ENCODE peak calls at places on chromosome 5, in four cellular contexts. One of them, this sample, is unnamed.
A peak's percentile ranks its signal among the peaks of the same experiment; 100 is the strongest.

GRCh38 chr5:160506006-160507004 is 84.7 kb downstream of the PTTG1 start:
- DNase-seq in K562: no peak
- DNase-seq in GM12878: no peak
- DNase-seq in HepG2: no peak
- DNase-seq in this sample: peak; percentile 23

GRCh38 chr5:135193213-135194125 is 159.4 kb upstream of the PITX1 start:
- DNase-seq in GM12878: no peak
- DNase-seq in K562: peak; percentile 27
- DNase-seq in HepG2: no peak
- DNase-seq in this sample: no peak

GRCh38 chr5:87872986-87873385 is 395.7 kb downstream of the TMEM161B start:
- DNase-seq in K562: no peak
- DNase-seq in HepG2: no peak
- DNase-seq in GM12878: no peak
- DNase-seq in this sample: no peak

GRCh38 chr5:102583663-102584062 is 84.9 kb upstream of the SLCO6A1 start:
- DNase-seq in K562: peak; percentile 9
- DNase-seq in HepG2: no peak
- DNase-seq in GM12878: no peak
- DNase-seq in this sample: peak; percentile 8

GRCh38 chr5:1926071-1926440 is 43.3 kb upstream of the IRX4 start:
- DNase-seq in HepG2: no peak
- DNase-seq in K562: no peak
- DNase-seq in GM12878: no peak
- DNase-seq in this sample: no peak

GRCh38 chr5:141343242-141343952 is at the start of gene PCDHGA3:
- DNase-seq in GM12878: no peak
- DNase-seq in HepG2: no peak
- DNase-seq in K562: peak; percentile 48
- DNase-seq in this sample: no peak

GRCh38 chr5:127400524-127400923 is 109.9 kb downstream of the MEGF10 start:
- DNase-seq in K562: no peak
- DNase-seq in HepG2: no peak
- DNase-seq in GM12878: no peak
- DNase-seq in this sample: no peak

GRCh38 chr5:156934450-156935211 is 28.4 kb downstream of the TIMD4 start:
- DNase-seq in HepG2: peak; percentile 9
- DNase-seq in GM12878: no peak
- DNase-seq in K562: peak; percentile 10
- DNase-seq in this sample: peak; percentile 36

GRCh38 chr5:95390812-95391492 is at the start of gene FAM81B:
- DNase-seq in GM12878: no peak
- DNase-seq in HepG2: no peak
- DNase-seq in K562: no peak
- DNase-seq in this sample: no peak

GRCh38 chr5:34656001-34656699 is at the start of gene RAI14:
- DNase-seq in HepG2: peak; percentile 41
- DNase-seq in K562: peak; percentile 98
- DNase-seq in GM12878: no peak
- DNase-seq in this sample: peak; percentile 85

GRCh38 chr5:137146402-137146889 is 352.7 kb downstream of the SPOCK1 start:
- DNase-seq in HepG2: no peak
- DNase-seq in K562: no peak
- DNase-seq in GM12878: no peak
- DNase-seq in this sample: no peak

GRCh38 chr5:149170292-149170691 is 29.0 kb downstream of the ABLIM3 start:
- DNase-seq in GM12878: no peak
- DNase-seq in HepG2: no peak
- DNase-seq in K562: no peak
- DNase-seq in this sample: no peak

GRCh38 chr5:137619191-137619870 is 116.6 kb downstream of the KLHL3 start:
- DNase-seq in GM12878: no peak
- DNase-seq in K562: no peak
- DNase-seq in HepG2: no peak
- DNase-seq in this sample: peak; percentile 86

GRCh38 chr5:59126665-59127354 is 543.9 kb downstream of the RAB3C start:
- DNase-seq in HepG2: no peak
- DNase-seq in GM12878: no peak
- DNase-seq in K562: no peak
- DNase-seq in this sample: no peak

GRCh38 chr5:53892236-53892635 is 331.8 kb downstream of the NDUFS4 start:
- DNase-seq in K562: no peak
- DNase-seq in GM12878: no peak
- DNase-seq in HepG2: no peak
- DNase-seq in this sample: no peak

GRCh38 chr5:123455640-123456039 is 32.4 kb upstream of the CEP120 start:
- DNase-seq in HepG2: no peak
- DNase-seq in K562: no peak
- DNase-seq in GM12878: no peak
- DNase-seq in this sample: no peak

GRCh38 chr5:141506381-141507155 is 17.7 kb downstream of the PCDHGC5 start:
- DNase-seq in GM12878: no peak
- DNase-seq in K562: no peak
- DNase-seq in HepG2: no peak
- DNase-seq in this sample: no peak

GRCh38 chr5:72619251-72619650 is 112.0 kb upstream of the ZNF366 start:
- DNase-seq in GM12878: no peak
- DNase-seq in HepG2: no peak
- DNase-seq in K562: no peak
- DNase-seq in this sample: no peak

GRCh38 chr5:142871056-142871879 is 101.1 kb downstream of the ARHGAP26 start:
- DNase-seq in HepG2: no peak
- DNase-seq in K562: no peak
- DNase-seq in GM12878: no peak
- DNase-seq in this sample: no peak

GRCh38 chr5:154129013-154129412 is 61.5 kb upstream of the GALNT10 start:
- DNase-seq in K562: no peak
- DNase-seq in HepG2: no peak
- DNase-seq in GM12878: no peak
- DNase-seq in this sample: no peak

DNA sequence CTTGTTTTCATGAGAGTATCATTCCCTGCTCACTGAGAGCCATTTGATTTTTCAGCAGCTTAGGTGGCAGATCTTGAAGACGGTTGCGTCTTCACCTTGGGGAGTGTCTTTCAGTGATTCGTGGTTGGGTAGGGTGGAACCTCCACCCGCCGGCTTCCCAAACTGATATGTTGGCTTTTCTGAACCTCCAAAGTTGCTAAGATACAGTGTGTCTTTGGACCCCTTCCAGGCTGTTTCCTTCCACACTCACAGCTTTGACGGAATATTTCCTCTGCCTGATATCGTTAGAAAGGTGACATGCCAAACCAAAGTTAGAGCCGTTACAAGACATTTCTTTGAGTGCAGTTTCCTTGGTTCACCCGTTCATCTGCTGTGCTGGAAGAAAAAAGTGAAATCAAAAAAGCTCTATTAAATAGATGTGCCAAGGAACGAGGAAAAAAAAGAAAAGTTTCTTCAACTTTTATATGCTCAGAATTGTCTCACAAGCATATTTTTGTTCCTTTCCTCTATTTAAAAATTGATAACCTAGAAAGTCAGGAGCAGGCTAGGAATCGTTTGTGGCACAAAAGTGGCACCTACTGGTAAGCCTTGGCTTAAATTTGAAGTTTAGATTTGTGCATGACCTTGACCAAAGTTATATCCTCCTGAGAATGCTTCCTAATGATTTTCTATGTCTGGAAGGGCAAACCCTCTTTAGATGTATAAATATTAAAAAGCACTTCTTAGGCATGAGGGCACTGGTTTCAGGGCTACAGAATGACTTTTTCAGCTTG is 270.7 kb upstream of the WWC1 start:
- DNase-seq in HepG2: no peak
- DNase-seq in GM12878: no peak
- DNase-seq in K562: no peak
- DNase-seq in this sample: no peak
- TF ChIP-seq CHD2 in HepG2: no peak
- TF ChIP-seq CHD2 in GM12878: no peak
- TF ChIP-seq CHD2 in K562: no peak
- TF ChIP-seq CHD2 in this sample: no peak

DNA sequence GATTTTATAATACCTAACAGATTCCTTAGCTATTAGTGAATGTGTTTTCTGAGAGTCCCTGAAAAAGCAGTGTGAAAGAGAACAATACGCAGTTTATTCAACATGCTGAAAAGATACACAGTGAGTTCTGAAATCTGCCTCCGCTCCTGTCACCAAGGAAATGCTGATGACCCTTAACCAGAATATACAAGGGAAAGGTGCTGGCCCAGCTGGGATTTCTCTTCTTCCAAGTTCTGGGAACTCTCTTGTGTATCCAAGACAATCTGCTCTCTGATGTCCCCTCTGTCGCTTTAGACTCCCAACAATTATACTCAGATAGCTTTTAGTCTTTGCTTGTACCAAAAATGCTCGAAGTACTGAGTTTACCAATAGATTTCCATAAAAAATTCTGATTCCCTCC is 214.9 kb downstream of the TMEM167A start:
- DNase-seq in K562: no peak
- DNase-seq in HepG2: no peak
- DNase-seq in GM12878: no peak
- DNase-seq in this sample: no peak
- H3K4me1 ChIP-seq in K562: no peaks in the 10 kb centered on the region
- H3K4me1 ChIP-seq in HepG2: no peaks in the 10 kb centered on the region
- H3K4me1 ChIP-seq in GM12878: no peaks in the 10 kb centered on the region
- H3K4me1 ChIP-seq in this sample: no peaks in the 10 kb centered on the region

GRCh38 chr5:179054876-179055275 is 5.3 kb upstream of the ZNF354C start:
- DNase-seq in GM12878: no peak
- DNase-seq in K562: no peak
- DNase-seq in HepG2: no peak
- DNase-seq in this sample: no peak

GRCh38 chr5:179065703-179066102 is 5.5 kb downstream of the ZNF354C start:
- DNase-seq in K562: no peak
- DNase-seq in HepG2: no peak
- DNase-seq in GM12878: no peak
- DNase-seq in this sample: no peak

GRCh38 chr5:179055436-179055835 is 4.7 kb upstream of the ZNF354C start:
- DNase-seq in GM12878: no peak
- DNase-seq in HepG2: no peak
- DNase-seq in K562: no peak
- DNase-seq in this sample: no peak

GRCh38 chr5:179061025-179061424 is 852 bp downstream of the ZNF354C start:
- DNase-seq in GM12878: no peak
- DNase-seq in K562: no peak
- DNase-seq in HepG2: no peak
- DNase-seq in this sample: no peak

DNA sequence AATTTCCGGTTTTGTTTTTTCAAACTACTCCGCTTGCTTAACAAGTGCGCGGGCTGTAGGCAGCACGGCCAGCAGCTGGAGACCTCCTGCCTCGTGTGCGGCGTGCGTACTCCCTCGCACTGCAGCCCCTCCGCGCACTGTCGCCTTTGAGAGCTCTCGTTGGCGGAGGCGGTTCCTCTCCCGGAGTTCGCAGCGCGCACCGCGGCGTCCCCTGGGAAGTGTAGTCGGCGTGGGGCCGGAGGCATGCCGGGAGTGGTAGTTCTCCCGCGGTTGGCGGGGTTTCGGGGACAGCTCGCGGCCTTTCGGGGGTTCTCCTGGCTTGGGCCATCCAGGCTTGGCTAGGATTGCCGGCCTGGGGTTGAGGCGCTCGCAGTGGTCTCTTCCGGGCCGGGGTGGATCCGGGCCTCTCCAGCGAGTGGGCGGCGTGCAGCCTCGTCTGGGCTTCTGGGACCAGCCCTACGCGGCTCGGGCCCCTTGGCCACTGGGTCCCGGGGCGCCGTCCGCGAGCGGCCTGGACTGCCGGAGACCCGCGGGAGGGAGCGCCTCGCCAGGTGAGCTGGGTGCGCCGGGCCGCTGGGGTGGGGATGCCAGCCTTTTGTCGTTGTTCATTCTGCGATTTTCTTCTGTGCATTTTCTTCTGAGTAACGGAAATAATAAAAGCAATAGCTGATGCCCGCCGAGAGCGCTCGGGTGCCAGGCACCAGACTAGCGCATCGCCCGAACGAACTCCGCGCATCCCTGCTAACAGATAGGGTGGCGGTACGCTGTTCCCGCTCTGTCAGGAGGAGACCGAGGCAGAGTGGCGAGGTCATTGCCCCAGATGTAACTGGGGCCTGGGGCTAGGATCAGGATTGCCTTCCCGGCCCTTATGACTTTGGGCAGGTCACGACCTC is at the start of gene ZNF354C:
- DNase-seq in K562: no peak
- DNase-seq in HepG2: no peak
- DNase-seq in GM12878: no peak
- DNase-seq in this sample: peak; percentile 95
- TF ChIP-seq FOXM1 in K562: no peak
- TF ChIP-seq FOXM1 in HepG2: no peak
- TF ChIP-seq FOXM1 in GM12878: no peak
- TF ChIP-seq FOXM1 in this sample: no peak

GRCh38 chr5:17289681-17290619 is 72.5 kb downstream of the BASP1 start:
- DNase-seq in K562: no peak
- DNase-seq in GM12878: no peak
- DNase-seq in HepG2: no peak
- DNase-seq in this sample: no peak
- TF ChIP-seq CHD2 in K562: no peak
- TF ChIP-seq CHD2 in GM12878: no peak
- TF ChIP-seq CHD2 in HepG2: no peak
- TF ChIP-seq CHD2 in this sample: no peak

This sample was measured in SK-N-SH.